ENCODE peak calls at places on chromosomes 13 and 19, in eight cellular contexts. One of them, this sample, is unnamed. For H3K4me1 and H3K27me3, the result is how much of the 10 kb centered on the place peaks cover.

GRCh38 chr13:111512707-111513106 is 192.3 kb downstream of the TEX29 start:
- DNase-seq in uterus: no peak
- DNase-seq in psoas muscle: no peak
- DNase-seq in tibial artery: no peak
- DNase-seq in H9: peak
- DNase-seq in endodermal cell: no peak
- DNase-seq in body of pancreas: no peak
- DNase-seq in IMR-90: no peak
- DNase-seq in this sample: no peak

GRCh38 chr13:25037057-25037813 is 58.7 kb upstream of the PABPC3 start:
- DNase-seq in uterus: no peak
- DNase-seq in psoas muscle: no peak
- DNase-seq in tibial artery: no peak
- DNase-seq in H9: peak
- DNase-seq in endodermal cell: peak
- DNase-seq in body of pancreas: peak
- DNase-seq in IMR-90: peak
- DNase-seq in this sample: peak

GRCh38 chr13:27076411-27076810 is 95.2 kb downstream of the USP12 start:
- DNase-seq in uterus: no peak
- DNase-seq in psoas muscle: no peak
- DNase-seq in tibial artery: no peak
- DNase-seq in H9: no peak
- DNase-seq in endodermal cell: no peak
- DNase-seq in body of pancreas: no peak
- DNase-seq in IMR-90: peak
- DNase-seq in this sample: no peak

GRCh38 chr13:77309254-77309653 is 17.6 kb downstream of the MYCBP2 start:
- DNase-seq in uterus: no peak
- DNase-seq in psoas muscle: no peak
- DNase-seq in tibial artery: no peak
- DNase-seq in H9: no peak
- DNase-seq in endodermal cell: no peak
- DNase-seq in body of pancreas: no peak
- DNase-seq in IMR-90: no peak
- DNase-seq in this sample: no peak

GRCh38 chr19:37979547-37980082 is 72.6 kb downstream of the SIPA1L3 start:
- DNase-seq in uterus: no peak
- DNase-seq in psoas muscle: no peak
- DNase-seq in tibial artery: peak
- DNase-seq in H9: no peak
- DNase-seq in endodermal cell: no peak
- DNase-seq in body of pancreas: no peak
- DNase-seq in IMR-90: no peak
- DNase-seq in this sample: peak

GRCh38 chr19:14089662-14090508 is 666 bp downstream of the SAMD1 start:
- DNase-seq in uterus: peak
- DNase-seq in psoas muscle: peak
- DNase-seq in tibial artery: peak
- DNase-seq in H9: no peak
- DNase-seq in endodermal cell: peak
- DNase-seq in body of pancreas: peak
- DNase-seq in IMR-90: peak
- DNase-seq in this sample: peak

GRCh38 chr19:36489920-36490415 is 607 bp upstream of the ZNF566 start:
- DNase-seq in uterus: peak
- DNase-seq in psoas muscle: no peak
- DNase-seq in tibial artery: peak
- DNase-seq in H9: peak
- DNase-seq in endodermal cell: peak
- DNase-seq in body of pancreas: peak
- DNase-seq in IMR-90: peak
- DNase-seq in this sample: no peak

GRCh38 chr19:49094505-49095482 is 9.5 kb downstream of the SNRNP70 start:
- DNase-seq in uterus: no peak
- DNase-seq in psoas muscle: peak
- DNase-seq in tibial artery: no peak
- DNase-seq in H9: no peak
- DNase-seq in endodermal cell: no peak
- DNase-seq in body of pancreas: no peak
- DNase-seq in IMR-90: no peak
- DNase-seq in this sample: no peak

GRCh38 chr13:99282264-99283231 is 24.4 kb upstream of the GPR18 start:
- DNase-seq in uterus: no peak
- DNase-seq in psoas muscle: no peak
- DNase-seq in tibial artery: no peak
- DNase-seq in H9: no peak
- DNase-seq in endodermal cell: no peak
- DNase-seq in body of pancreas: no peak
- DNase-seq in IMR-90: no peak
- DNase-seq in this sample: no peak

GRCh38 chr13:20351279-20352022 is 119.3 kb upstream of the GJB6 start:
- DNase-seq in uterus: no peak
- DNase-seq in psoas muscle: no peak
- DNase-seq in tibial artery: no peak
- DNase-seq in H9: no peak
- DNase-seq in endodermal cell: no peak
- DNase-seq in body of pancreas: no peak
- DNase-seq in IMR-90: peak
- DNase-seq in this sample: no peak

GRCh38 chr13:23159205-23159586 is 21.6 kb upstream of the SGCG start:
- DNase-seq in uterus: no peak
- DNase-seq in psoas muscle: peak
- DNase-seq in tibial artery: no peak
- DNase-seq in H9: peak
- DNase-seq in endodermal cell: peak
- DNase-seq in body of pancreas: no peak
- DNase-seq in IMR-90: peak
- DNase-seq in this sample: peak

GRCh38 chr13:94764576-94765321 is 52.4 kb upstream of the SOX21 start:
- DNase-seq in uterus: no peak
- DNase-seq in psoas muscle: no peak
- DNase-seq in tibial artery: no peak
- DNase-seq in H9: no peak
- DNase-seq in endodermal cell: no peak
- DNase-seq in body of pancreas: no peak
- DNase-seq in IMR-90: no peak
- DNase-seq in this sample: no peak

GRCh38 chr13:24931450-24932217 is 164.3 kb upstream of the PABPC3 start:
- DNase-seq in uterus: no peak
- DNase-seq in psoas muscle: no peak
- DNase-seq in tibial artery: no peak
- DNase-seq in H9: peak
- DNase-seq in endodermal cell: peak
- DNase-seq in body of pancreas: no peak
- DNase-seq in IMR-90: no peak
- DNase-seq in this sample: no peak

GRCh38 chr13:27086599-27087265 is 84.9 kb downstream of the USP12 start:
- DNase-seq in uterus: no peak
- DNase-seq in psoas muscle: no peak
- DNase-seq in tibial artery: no peak
- DNase-seq in H9: no peak
- DNase-seq in endodermal cell: no peak
- DNase-seq in body of pancreas: no peak
- DNase-seq in IMR-90: peak
- DNase-seq in this sample: no peak

GRCh38 chr13:63490149-63490548 is 2074.5 kb upstream of the PCDH20 start:
- DNase-seq in uterus: no peak
- DNase-seq in psoas muscle: no peak
- DNase-seq in tibial artery: no peak
- DNase-seq in H9: no peak
- DNase-seq in endodermal cell: no peak
- DNase-seq in body of pancreas: no peak
- DNase-seq in IMR-90: no peak
- DNase-seq in this sample: no peak

GRCh38 chr19:13604902-13605586 is 98.8 kb upstream of the CACNA1A start:
- DNase-seq in uterus: no peak
- DNase-seq in psoas muscle: no peak
- DNase-seq in tibial artery: no peak
- DNase-seq in H9: no peak
- DNase-seq in endodermal cell: no peak
- DNase-seq in body of pancreas: no peak
- DNase-seq in IMR-90: no peak
- DNase-seq in this sample: no peak

GRCh38 chr13:108315955-108316354 is 46.4 kb downstream of the TNFSF13B start:
- DNase-seq in uterus: no peak
- DNase-seq in psoas muscle: no peak
- DNase-seq in tibial artery: no peak
- DNase-seq in H9: no peak
- DNase-seq in endodermal cell: no peak
- DNase-seq in body of pancreas: no peak
- DNase-seq in IMR-90: no peak
- DNase-seq in this sample: no peak

GRCh38 chr19:35533201-35533821 is at the start of gene GAPDHS:
- DNase-seq in uterus: no peak
- DNase-seq in psoas muscle: no peak
- DNase-seq in tibial artery: no peak
- DNase-seq in H9: no peak
- DNase-seq in endodermal cell: no peak
- DNase-seq in body of pancreas: no peak
- DNase-seq in IMR-90: peak
- DNase-seq in this sample: no peak

GRCh38 chr19:45767881-45768643 is 990 bp downstream of the SIX5 start:
- DNase-seq in uterus: peak
- DNase-seq in psoas muscle: peak
- DNase-seq in tibial artery: peak
- DNase-seq in H9: peak
- DNase-seq in endodermal cell: peak
- DNase-seq in body of pancreas: peak
- DNase-seq in IMR-90: peak
- DNase-seq in this sample: peak

GRCh38 chr19:48556163-48556562 is 4.2 kb downstream of the SULT2B1 start:
- DNase-seq in uterus: no peak
- DNase-seq in psoas muscle: no peak
- DNase-seq in tibial artery: no peak
- DNase-seq in H9: peak
- DNase-seq in endodermal cell: peak
- DNase-seq in body of pancreas: no peak
- DNase-seq in IMR-90: peak
- DNase-seq in this sample: peak

GRCh38 chr19:33311326-33311682 is 9.0 kb upstream of the CEBPA start:
- DNase-seq in uterus: no peak
- DNase-seq in psoas muscle: no peak
- DNase-seq in tibial artery: no peak
- DNase-seq in H9: no peak
- DNase-seq in endodermal cell: peak
- DNase-seq in body of pancreas: peak
- DNase-seq in IMR-90: no peak
- DNase-seq in this sample: no peak

GRCh38 chr19:29664753-29665214 is 477 bp upstream of the PLEKHF1 start:
- DNase-seq in uterus: no peak
- DNase-seq in psoas muscle: no peak
- DNase-seq in tibial artery: no peak
- DNase-seq in H9: no peak
- DNase-seq in endodermal cell: no peak
- DNase-seq in body of pancreas: no peak
- DNase-seq in IMR-90: no peak
- DNase-seq in this sample: peak
- H3K4me1 ChIP-seq in uterus: under half
- H3K4me1 ChIP-seq in psoas muscle: half or more
- H3K4me1 ChIP-seq in tibial artery: half or more
- H3K4me1 ChIP-seq in H9: under half
- H3K4me1 ChIP-seq in endodermal cell: under half
- H3K4me1 ChIP-seq in body of pancreas: half or more
- H3K4me1 ChIP-seq in IMR-90: under half
- H3K4me1 ChIP-seq in this sample: under half

GRCh38 chr19:19539738-19540703 is 2.0 kb downstream of the CILP2 start:
- DNase-seq in uterus: peak
- DNase-seq in psoas muscle: peak
- DNase-seq in tibial artery: no peak
- DNase-seq in H9: peak
- DNase-seq in endodermal cell: peak
- DNase-seq in body of pancreas: peak
- DNase-seq in IMR-90: peak
- DNase-seq in this sample: peak

GRCh38 chr19:19543101-19543500 is 5.0 kb downstream of the CILP2 start:
- DNase-seq in uterus: no peak
- DNase-seq in psoas muscle: no peak
- DNase-seq in tibial artery: no peak
- DNase-seq in H9: no peak
- DNase-seq in endodermal cell: peak
- DNase-seq in body of pancreas: no peak
- DNase-seq in IMR-90: no peak
- DNase-seq in this sample: no peak

GRCh38 chr19:19540707-19541515 is 2.8 kb downstream of the CILP2 start:
- DNase-seq in uterus: no peak
- DNase-seq in psoas muscle: no peak
- DNase-seq in tibial artery: no peak
- DNase-seq in H9: peak
- DNase-seq in endodermal cell: peak
- DNase-seq in body of pancreas: peak
- DNase-seq in IMR-90: no peak
- DNase-seq in this sample: peak

GRCh38 chr19:19542507-19542906 is 4.4 kb downstream of the CILP2 start:
- DNase-seq in uterus: no peak
- DNase-seq in psoas muscle: no peak
- DNase-seq in tibial artery: no peak
- DNase-seq in H9: no peak
- DNase-seq in endodermal cell: no peak
- DNase-seq in body of pancreas: no peak
- DNase-seq in IMR-90: no peak
- DNase-seq in this sample: no peak

DNA sequence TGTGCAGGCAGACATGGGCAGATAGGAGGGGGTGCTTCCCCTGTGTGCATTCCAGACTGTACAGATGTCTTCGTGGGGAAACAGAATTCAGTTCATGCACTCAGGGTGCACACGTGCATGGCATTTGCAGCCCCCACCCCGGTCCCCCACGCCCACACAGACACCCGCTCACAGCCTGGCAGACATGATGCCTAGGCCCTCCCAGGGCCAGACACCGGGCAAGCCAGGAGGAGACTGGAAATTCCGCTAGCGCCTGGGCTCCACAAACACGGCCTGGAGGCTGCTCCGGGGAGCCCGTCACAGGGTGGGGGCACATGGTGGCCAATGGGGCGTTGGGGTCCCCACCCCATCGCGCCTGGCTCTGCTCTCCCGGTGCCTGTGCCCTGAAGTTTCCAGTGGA is 3.5 kb downstream of the CILP2 start:
- DNase-seq in uterus: no peak
- DNase-seq in psoas muscle: no peak
- DNase-seq in tibial artery: no peak
- DNase-seq in H9: no peak
- DNase-seq in endodermal cell: no peak
- DNase-seq in body of pancreas: no peak
- DNase-seq in IMR-90: no peak
- DNase-seq in this sample: no peak
- H3K27me3 ChIP-seq in uterus: under half
- H3K27me3 ChIP-seq in psoas muscle: under half
- H3K27me3 ChIP-seq in tibial artery: under half
- H3K27me3 ChIP-seq in H9: under half
- H3K27me3 ChIP-seq in endodermal cell: under half
- H3K27me3 ChIP-seq in body of pancreas: under half
- H3K27me3 ChIP-seq in IMR-90: under half
- H3K27me3 ChIP-seq in this sample: under half

GRCh38 chr13:46712524-46712923 is 84.4 kb downstream of the ESD start:
- DNase-seq in uterus: no peak
- DNase-seq in psoas muscle: no peak
- DNase-seq in tibial artery: no peak
- DNase-seq in H9: no peak
- DNase-seq in endodermal cell: peak
- DNase-seq in body of pancreas: no peak
- DNase-seq in IMR-90: no peak
- DNase-seq in this sample: no peak
- TF ChIP-seq CTCF in uterus: peak
- TF ChIP-seq CTCF in psoas muscle: no peak
- TF ChIP-seq CTCF in tibial artery: no peak
- TF ChIP-seq CTCF in H9: peak
- TF ChIP-seq CTCF in endodermal cell: peak
- TF ChIP-seq CTCF in body of pancreas: no peak
- TF ChIP-seq CTCF in IMR-90: no peak
- TF ChIP-seq CTCF in this sample: no peak

GRCh38 chr19:2233601-2234280 is 2.4 kb downstream of the PLEKHJ1 start:
- DNase-seq in uterus: no peak
- DNase-seq in psoas muscle: no peak
- DNase-seq in tibial artery: no peak
- DNase-seq in H9: no peak
- DNase-seq in endodermal cell: no peak
- DNase-seq in body of pancreas: no peak
- DNase-seq in IMR-90: no peak
- DNase-seq in this sample: no peak
- H3K4me1 ChIP-seq in uterus: under half
- H3K4me1 ChIP-seq in psoas muscle: under half
- H3K4me1 ChIP-seq in tibial artery: under half
- H3K4me1 ChIP-seq in H9: under half
- H3K4me1 ChIP-seq in endodermal cell: under half
- H3K4me1 ChIP-seq in body of pancreas: under half
- H3K4me1 ChIP-seq in IMR-90: under half
- H3K4me1 ChIP-seq in this sample: under half